ENCODE peak calls at places on chromosomes 11 and 22, in eight cellular contexts. P, K, E, B, O, H, U and A are unnamed samples.
A peak's percentile ranks its signal among the peaks of the same experiment; 100 is the strongest.

GRCh38 chr11:1753426-1754305 is 3.3 kb upstream of the IFITM10 start:
- DNase-seq in P (no peak), K (no peak), E (no peak), B (no peak), O (no peak), H (no peak), U (no peak), A (peak; percentile 76)

GRCh38 chr11:64791781-64792291 is 11.2 kb downstream of the MAP4K2 start:
- DNase-seq in P (no peak), K (no peak), E (no peak), B (no peak), O (peak; percentile 11), H (no peak), U (no peak), A (peak; percentile 64)

GRCh38 chr11:48028909-48029685 is 48.7 kb downstream of the PTPRJ start:
- DNase-seq in P (peak; percentile 26), K (no peak), E (no peak), B (no peak), O (no peak), H (no peak), U (no peak), A (no peak)

GRCh38 chr11:60394666-60395343 is 1.5 kb upstream of the MS4A14 start:
- DNase-seq in P (no peak), K (no peak), E (no peak), B (no peak), O (no peak), H (no peak), U (no peak), A (no peak)

GRCh38 chr22:44147821-44148574 is 32.7 kb upstream of the PARVG start:
- DNase-seq in P (peak; percentile 36), K (no peak), E (no peak), B (no peak), O (no peak), H (no peak), U (peak; percentile 84), A (no peak)

GRCh38 chr11:113505541-113506375 is 30.6 kb upstream of the DRD2 start:
- DNase-seq in P (peak; percentile 36), K (no peak), E (no peak), B (no peak), O (no peak), H (no peak), U (no peak), A (no peak)

GRCh38 chr11:103581680-103582265 is 454.7 kb upstream of the DDI1 start:
- DNase-seq in P (peak; percentile 35), K (no peak), E (no peak), B (no peak), O (no peak), H (no peak), U (no peak), A (no peak)

GRCh38 chr11:14336507-14337503 is 22.2 kb downstream of the RRAS2 start:
- DNase-seq in P (peak; percentile 99), K (no peak), E (no peak), B (peak; percentile 66), O (no peak), H (no peak), U (no peak), A (no peak)

GRCh38 chr11:68118753-68119448 is 2.3 kb downstream of the CHKA start:
- DNase-seq in P (peak; percentile 38), K (no peak), E (peak; percentile 57), B (no peak), O (no peak), H (no peak), U (no peak), A (no peak)

GRCh38 chr11:134020598-134020997 is 48.3 kb upstream of the JAM3 start:
- DNase-seq in P (no peak), K (no peak), E (no peak), B (no peak), O (no peak), H (no peak), U (no peak), A (no peak)

GRCh38 chr11:116109228-116109627 is 605.0 kb upstream of the CADM1 start:
- DNase-seq in P (peak; percentile 44), K (no peak), E (no peak), B (peak; percentile 39), O (no peak), H (no peak), U (no peak), A (no peak)

GRCh38 chr11:94738746-94739145 is 29.4 kb upstream of the AMOTL1 start:
- DNase-seq in P (no peak), K (no peak), E (no peak), B (no peak), O (no peak), H (no peak), U (no peak), A (no peak)

GRCh38 chr11:14756349-14756748 is 112.7 kb downstream of the PDE3B start:
- DNase-seq in P (no peak), K (no peak), E (no peak), B (no peak), O (no peak), H (no peak), U (no peak), A (no peak)

GRCh38 chr11:131561486-131561885 is 191.1 kb downstream of the NTM start:
- DNase-seq in P (no peak), K (no peak), E (no peak), B (no peak), O (no peak), H (no peak), U (no peak), A (no peak)

GRCh38 chr11:115848614-115849013 is 344.4 kb upstream of the CADM1 start:
- DNase-seq in P (no peak), K (no peak), E (no peak), B (no peak), O (no peak), H (no peak), U (no peak), A (no peak)

GRCh38 chr22:49657974-49658550 is 169.6 kb downstream of the BRD1 start:
- DNase-seq in P (no peak), K (no peak), E (no peak), B (no peak), O (no peak), H (no peak), U (no peak), A (no peak)

GRCh38 chr11:44057340-44057739 is 8.7 kb upstream of the ACCS start:
- DNase-seq in P (no peak), K (no peak), E (no peak), B (no peak), O (no peak), H (no peak), U (no peak), A (no peak)

GRCh38 chr11:100459791-100460190 is 227.3 kb upstream of the ARHGAP42 start:
- DNase-seq in P (no peak), K (no peak), E (no peak), B (no peak), O (no peak), H (no peak), U (no peak), A (no peak)
- TF ChIP-seq POLR2A in P (no peak), K (no peak), E (no peak), B (no peak), O (no peak), H (no peak), U (no peak), A (no peak)

GRCh38 chr11:63612181-63612580 is 2.1 kb downstream of the PLAAT3 start:
- DNase-seq in P (no peak), K (no peak), E (no peak), B (no peak), O (no peak), H (no peak), U (no peak), A (no peak)

GRCh38 chr11:63616953-63617352 is 2.7 kb upstream of the PLAAT3 start:
- DNase-seq in P (no peak), K (no peak), E (no peak), B (no peak), O (no peak), H (no peak), U (no peak), A (no peak)

GRCh38 chr11:63613517-63614135 is 607 bp downstream of the PLAAT3 start:
- DNase-seq in P (no peak), K (peak; percentile 79), E (peak; percentile 43), B (peak; percentile 36), O (peak; percentile 75), H (no peak), U (no peak), A (peak; percentile 90)

GRCh38 chr11:63611395-63611747 is 2.9 kb downstream of the PLAAT3 start:
- DNase-seq in P (no peak), K (no peak), E (no peak), B (no peak), O (no peak), H (no peak), U (no peak), A (no peak)

DNA sequence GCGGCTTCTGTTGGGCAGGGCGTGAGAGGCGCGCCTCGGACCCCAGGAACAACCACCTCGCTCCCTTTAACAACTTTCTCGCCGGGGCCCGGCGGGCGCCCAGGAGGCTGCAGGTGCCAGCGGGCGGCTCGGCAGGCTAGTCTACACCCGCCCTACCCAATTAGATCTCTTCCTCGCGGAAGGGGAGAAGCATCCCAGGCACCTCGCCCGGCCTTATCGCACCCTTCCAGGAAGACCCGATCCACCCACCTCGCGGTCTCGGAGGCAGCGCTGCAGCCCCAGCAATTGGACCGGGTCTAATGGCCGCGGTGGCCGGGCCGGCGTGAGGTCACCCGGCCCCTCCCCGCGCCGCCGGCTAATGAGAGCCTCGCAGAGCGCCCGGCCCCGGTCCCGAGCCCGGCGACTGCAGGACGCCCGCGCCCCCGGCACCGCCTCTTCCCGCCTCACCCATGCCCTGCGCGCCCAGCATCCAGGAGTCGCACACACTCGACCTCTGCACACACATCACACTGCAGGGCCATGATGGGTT is at the start of gene PLAAT3:
- DNase-seq in P (no peak), K (peak; percentile 89), E (peak; percentile 79), B (peak; percentile 54), O (peak; percentile 77), H (no peak), U (peak; percentile 89), A (peak; percentile 91)
- TF ChIP-seq CTCF in P (no peak), K (no peak), E (no peak), B (no peak), O (no peak), H (no peak), U (no peak), A (no peak)

DNA sequence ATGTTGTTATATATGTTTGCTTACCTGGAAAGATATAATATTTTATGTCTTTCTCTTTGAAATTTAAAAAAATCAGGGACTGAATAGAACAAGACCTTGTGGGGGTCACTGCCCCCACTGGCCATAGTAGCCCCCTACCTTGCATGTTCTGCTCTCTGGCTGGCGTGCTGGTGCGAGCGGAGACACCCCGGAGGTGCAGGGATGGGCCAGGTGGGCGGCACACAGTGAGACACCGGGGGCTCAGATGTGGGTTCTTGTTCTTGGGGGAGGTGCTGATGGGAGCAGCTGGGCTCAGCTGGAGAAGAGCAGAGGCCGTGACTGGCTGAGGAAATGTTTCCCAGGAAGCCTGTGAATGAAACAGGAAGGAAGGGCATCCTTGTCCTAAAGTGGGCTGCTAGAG is 20.2 kb downstream of the GAB4 start:
- DNase-seq in P (no peak), K (no peak), E (no peak), B (no peak), O (no peak), H (no peak), U (no peak), A (no peak)
- TF ChIP-seq POLR2A in P (no peak), K (no peak), E (no peak), B (no peak), O (no peak), H (no peak), U (no peak), A (no peak)

DNA sequence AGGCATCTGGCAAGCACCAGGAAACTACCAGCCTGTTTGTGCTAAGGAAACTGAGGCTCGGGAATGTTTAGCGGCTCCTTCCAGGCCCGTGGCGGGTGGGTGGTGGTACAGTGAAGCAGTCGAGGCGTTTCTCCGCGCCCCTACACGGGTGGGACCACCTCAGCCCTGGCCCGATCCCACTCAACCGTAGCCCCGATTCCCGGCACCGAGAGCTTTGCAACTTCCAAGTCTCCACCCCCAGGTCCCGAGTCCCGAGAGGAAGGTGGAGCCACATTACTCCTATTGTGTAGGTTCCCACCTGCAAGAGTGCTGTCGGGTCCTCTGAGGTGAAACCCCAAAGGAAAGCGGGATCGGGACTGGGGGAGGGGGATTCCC is 506 bp upstream of the DPP3 start:
- DNase-seq in P (no peak), K (no peak), E (no peak), B (peak; percentile 87), O (no peak), H (no peak), U (no peak), A (peak; percentile 66)
- TF ChIP-seq CTCF in P (no peak), K (no peak), E (no peak), B (no peak), O (no peak), H (no peak), U (no peak), A (no peak)